ENCODE peak calls at places on chromosomes 16 and 17, in six cellular contexts. E is OCI-LY7, M is HFF-Myc, I is heart left ventricle, W is GM23338, P is brain microvascular endothelial cell. L is an unnamed sample.
A peak's percentile ranks its signal among the peaks of the same experiment; 100 is the strongest.

GRCh38 chr16:20803561-20804214 is 2.6 kb downstream of the ERI2 start:
- DNase-seq in E (no peak), M (no peak), I (no peak), W (no peak), P (no peak), L (no peak)

GRCh38 chr16:48559462-48560211 is 50.3 kb downstream of the N4BP1 start:
- DNase-seq in E (no peak), M (no peak), I (no peak), W (peak; percentile 42), P (no peak), L (no peak)

GRCh38 chr16:20931066-20931465 is 30.5 kb downstream of the LYRM1 start:
- DNase-seq in E (no peak), M (no peak), I (no peak), W (no peak), P (no peak), L (no peak)

GRCh38 chr17:29592850-29593545 is at the start of gene ANKRD13B:
- DNase-seq in E (peak; percentile 71), M (no peak), I (peak; percentile 69), W (peak; percentile 83), P (no peak), L (no peak)

GRCh38 chr16:81174644-81175324 is 63.7 kb upstream of the BCO1 start:
- DNase-seq in E (no peak), M (peak; percentile 27), I (no peak), W (no peak), P (peak; percentile 9), L (no peak)

GRCh38 chr17:313911-314613 is 38.5 kb downstream of the RPH3AL start:
- DNase-seq in E (no peak), M (no peak), I (no peak), W (no peak), P (no peak), L (no peak)

GRCh38 chr16:64615647-64616280 is 506.1 kb downstream of the CDH11 start:
- DNase-seq in E (no peak), M (peak; percentile 5), I (peak; percentile 26), W (peak; percentile 71), P (no peak), L (no peak)

GRCh38 chr16:27795992-27796614 is 246.2 kb downstream of the KATNIP start:
- DNase-seq in E (peak; percentile 29), M (no peak), I (peak; percentile 34), W (peak; percentile 91), P (peak; percentile 26), L (no peak)

GRCh38 chr16:10661737-10662136 is 33.0 kb downstream of the TEKT5 start:
- DNase-seq in E (no peak), M (no peak), I (no peak), W (no peak), P (no peak), L (no peak)

GRCh38 chr17:48457080-48457836 is 27.2 kb upstream of the SKAP1 start:
- DNase-seq in E (peak; percentile 88), M (no peak), I (peak; percentile 46), W (peak; percentile 86), P (peak; percentile 17), L (no peak)

GRCh38 chr17:83178533-83179201 is 99.3 kb downstream of the METRNL start:
- DNase-seq in E (no peak), M (no peak), I (peak; percentile 15), W (no peak), P (no peak), L (no peak)

GRCh38 chr17:77675816-77676799 is 282.4 kb upstream of the TNRC6C start:
- DNase-seq in E (no peak), M (no peak), I (no peak), W (no peak), P (no peak), L (no peak)

GRCh38 chr17:74231846-74232713 is 18.7 kb downstream of the TTYH2 start:
- DNase-seq in E (no peak), M (no peak), I (no peak), W (no peak), P (no peak), L (no peak)

GRCh38 chr17:19744922-19745757 is 3.0 kb downstream of the ALDH3A1 start:
- DNase-seq in E (peak; percentile 73), M (no peak), I (peak; percentile 89), W (peak; percentile 94), P (peak; percentile 68), L (no peak)

GRCh38 chr17:80252871-80253270 is 7.8 kb upstream of the RNF213 start:
- DNase-seq in E (peak; percentile 84), M (no peak), I (no peak), W (peak; percentile 85), P (no peak), L (no peak)

GRCh38 chr17:14329900-14330491 is 29.1 kb downstream of the HS3ST3B1 start:
- DNase-seq in E (no peak), M (no peak), I (no peak), W (no peak), P (no peak), L (no peak)

GRCh38 chr17:40283662-40284061 is 4.0 kb upstream of the CDC6 start:
- DNase-seq in E (no peak), M (no peak), I (no peak), W (no peak), P (peak; percentile 72), L (peak; percentile 96)

GRCh38 chr17:31604936-31605335 is 213.5 kb downstream of the RAB11FIP4 start:
- DNase-seq in E (no peak), M (no peak), I (no peak), W (no peak), P (no peak), L (no peak)

GRCh38 chr17:31609331-31609730 is 217.9 kb downstream of the RAB11FIP4 start:
- DNase-seq in E (no peak), M (no peak), I (no peak), W (no peak), P (no peak), L (no peak)

GRCh38 chr17:31608659-31609254 is 217.3 kb downstream of the RAB11FIP4 start:
- DNase-seq in E (no peak), M (no peak), I (no peak), W (no peak), P (no peak), L (no peak)

GRCh38 chr17:31605761-31606160 is 214.3 kb downstream of the RAB11FIP4 start:
- DNase-seq in E (no peak), M (no peak), I (no peak), W (no peak), P (no peak), L (no peak)

DNA sequence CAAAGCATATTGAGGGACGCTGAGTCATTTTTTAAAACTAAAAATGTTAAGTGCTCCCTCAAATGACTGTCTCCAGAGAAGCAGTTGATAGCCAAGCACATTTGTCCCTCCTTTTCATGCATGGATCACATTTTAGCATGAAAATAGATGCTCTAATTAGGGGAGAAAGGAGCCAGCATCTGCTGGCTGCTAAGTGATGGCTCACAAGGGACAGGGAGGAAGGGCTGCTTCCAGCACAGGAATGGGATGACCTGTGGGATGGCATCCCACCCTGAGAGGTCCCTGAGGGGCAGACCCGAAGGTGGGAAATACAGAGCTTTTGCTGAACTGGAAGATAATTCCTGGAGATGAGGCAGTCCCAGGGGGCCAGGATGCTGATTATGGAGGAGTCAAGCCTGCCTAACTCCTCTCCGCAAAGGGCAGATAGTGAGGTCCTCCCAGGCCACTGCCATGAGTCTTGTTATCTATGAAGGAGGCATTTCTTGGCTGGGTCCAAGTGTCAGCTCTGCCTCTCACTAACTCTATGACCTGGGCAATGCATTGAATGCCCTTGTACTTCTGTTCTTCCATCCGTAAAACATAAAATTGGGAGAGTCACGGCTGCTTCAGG is 218.9 kb downstream of the RAB11FIP4 start:
- DNase-seq in E (no peak), M (no peak), I (no peak), W (peak; percentile 45), P (no peak), L (no peak)
- H3K4me3 ChIP-seq in E (no peak overlapping the region), M (no peak overlapping the region), I (no peak overlapping the region), W (no peak overlapping the region), P (no peak overlapping the region), L (no peak overlapping the region)

GRCh38 chr17:57747221-57748017 is 2.3 kb upstream of the CCDC182 start:
- DNase-seq in E (peak; percentile 83), M (peak; percentile 37), I (no peak), W (peak; percentile 84), P (peak; percentile 29), L (peak; percentile 20)
- TF ChIP-seq CTCF in E (peak; percentile 97), M (peak; percentile 80), I (peak; percentile 66), W (peak; percentile 86), P (peak; percentile 87), L (peak; percentile 91)

DNA sequence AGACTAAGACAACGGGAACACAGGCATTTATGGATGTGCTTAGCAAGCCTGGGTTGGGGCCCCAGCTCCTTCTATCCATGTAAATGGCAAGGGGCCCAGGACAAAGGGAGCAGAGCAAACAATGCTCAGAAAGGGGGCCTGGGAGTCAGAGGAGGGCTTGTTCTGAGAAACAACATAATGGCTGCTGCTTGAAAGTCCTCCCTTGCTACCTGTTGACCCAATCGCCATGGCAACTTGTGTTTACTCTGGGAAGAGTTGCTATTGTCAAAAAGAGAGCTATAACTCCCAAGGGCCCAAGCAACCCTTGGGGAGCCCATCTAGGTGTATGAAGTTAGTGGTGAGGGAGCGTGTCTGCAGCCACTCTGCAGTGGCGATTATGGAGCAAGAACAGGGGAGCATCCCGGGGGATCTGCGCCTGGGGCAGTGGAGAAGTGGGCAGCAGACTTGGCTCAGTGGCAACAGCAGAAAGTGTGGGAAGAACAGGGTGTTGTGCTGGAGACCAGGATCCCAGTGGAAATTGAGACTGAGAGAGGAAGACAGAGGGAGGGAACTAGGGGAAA is 118.7 kb upstream of the NLRP1 start:
- DNase-seq in E (no peak), M (no peak), I (no peak), W (peak; percentile 69), P (no peak), L (no peak)
- H3K4me3 ChIP-seq in E (no peak overlapping the region), M (no peak overlapping the region), I (no peak overlapping the region), W (no peak overlapping the region), P (no peak overlapping the region), L (no peak overlapping the region)

GRCh38 chr16:85796599-85796998 is 2.7 kb downstream of the EMC8 start:
- DNase-seq in E (no peak), M (no peak), I (no peak), W (no peak), P (no peak), L (no peak)

GRCh38 chr16:85798901-85799496 is 345 bp downstream of the EMC8 start:
- DNase-seq in E (peak; percentile 34), M (no peak), I (no peak), W (peak; percentile 48), P (no peak), L (no peak)

GRCh38 chr16:85800321-85800669 is 800 bp downstream of the COX4I1 start:
- DNase-seq in E (peak; percentile 13), M (no peak), I (no peak), W (peak; percentile 36), P (no peak), L (no peak)

GRCh38 chr16:85798283-85798776 is 1.0 kb downstream of the EMC8 start:
- DNase-seq in E (no peak), M (no peak), I (no peak), W (peak; percentile 24), P (no peak), L (no peak)

DNA sequence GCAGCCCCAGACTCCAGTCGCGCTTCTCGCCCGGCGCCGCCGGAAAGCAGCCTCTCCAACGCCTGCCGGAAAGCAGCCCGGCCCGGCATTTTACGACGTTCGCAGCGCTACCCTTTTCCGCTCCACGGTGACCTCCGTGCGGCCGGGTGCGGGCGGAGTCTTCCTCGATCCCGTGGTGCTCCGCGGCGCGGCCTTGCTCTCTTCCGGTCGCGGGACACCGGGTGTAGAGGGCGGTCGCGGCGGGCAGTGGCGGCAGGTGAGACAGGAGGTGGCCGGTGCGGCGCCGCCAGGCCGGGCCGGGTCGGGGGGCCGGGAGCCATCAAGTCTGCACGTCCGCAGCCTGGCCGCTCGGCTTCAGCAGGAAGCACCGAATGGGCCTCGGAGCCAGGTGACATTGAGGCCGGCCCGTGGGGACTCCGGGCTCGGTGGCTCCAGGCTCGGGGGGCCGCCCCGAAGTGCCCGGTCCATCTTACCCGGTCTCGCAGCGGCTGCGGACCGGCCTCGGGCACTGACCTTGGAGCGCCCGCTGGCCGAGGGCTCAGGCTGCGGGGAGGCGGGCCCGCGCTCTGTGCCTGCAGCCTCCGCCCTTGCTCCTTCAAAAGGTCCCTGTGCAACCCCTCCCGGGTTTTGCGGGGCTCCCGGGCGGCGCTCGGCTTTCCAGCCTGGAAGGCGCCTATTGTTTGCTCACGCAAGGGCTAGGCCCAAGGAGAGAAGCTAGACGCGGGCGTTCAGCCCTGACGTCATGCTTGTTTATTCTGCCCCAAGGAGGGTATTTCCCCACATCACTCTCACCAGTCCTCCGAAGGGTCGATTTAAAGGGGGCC is at the start of the genes COX4I1 and EMC8:
- DNase-seq in E (peak; percentile 95), M (peak; percentile 59), I (peak; percentile 97), W (peak; percentile 97), P (peak; percentile 85), L (peak; percentile 42)
- TF ChIP-seq CTCF in E (no peak), M (no peak), I (no peak), W (no peak), P (no peak), L (no peak)